ENCODE peak calls at places on chromosomes 2 and 18, in eight cellular contexts. N, V, Y, F, H, J, W and X are unnamed samples.

GRCh38 chr18:79872423-79872822 is 74.7 kb downstream of the KCNG2 start:
- DNase-seq in N (no peak), V (no peak), Y (no peak), F (no peak), H (no peak), J (no peak), W (no peak), X (no peak)

GRCh38 chr2:59195851-59196250 is 954.7 kb upstream of the FANCL start:
- DNase-seq in N (no peak), V (no peak), Y (no peak), F (no peak), H (no peak), J (no peak), W (no peak), X (no peak)

GRCh38 chr2:20781656-20782265 is 41.1 kb downstream of the LDAH start:
- DNase-seq in N (peak; percentile 13), V (peak; percentile 11), Y (peak; percentile 74), F (peak; percentile 19), H (no peak), J (peak; percentile 48), W (peak; percentile 52), X (no peak)

GRCh38 chr2:104939570-104940235 is 85.8 kb downstream of the POU3F3 start:
- DNase-seq in N (no peak), V (no peak), Y (no peak), F (no peak), H (no peak), J (no peak), W (no peak), X (no peak)

GRCh38 chr2:52976132-52976949 is 791.3 kb upstream of the CHAC2 start:
- DNase-seq in N (peak; percentile 22), V (peak; percentile 33), Y (peak; percentile 75), F (peak; percentile 33), H (no peak), J (peak; percentile 4), W (peak; percentile 35), X (no peak)

GRCh38 chr2:207121784-207122183 is 44.0 kb downstream of the KLF7 start:
- DNase-seq in N (no peak), V (peak; percentile 79), Y (no peak), F (no peak), H (peak; percentile 48), J (no peak), W (peak; percentile 60), X (no peak)

GRCh38 chr2:112147796-112148195 is 9.6 kb downstream of the FBLN7 start:
- DNase-seq in N (no peak), V (no peak), Y (no peak), F (no peak), H (no peak), J (no peak), W (no peak), X (no peak)

GRCh38 chr2:120546077-120546864 is 189.4 kb upstream of the GLI2 start:
- DNase-seq in N (no peak), V (peak; percentile 95), Y (no peak), F (no peak), H (no peak), J (no peak), W (peak; percentile 88), X (peak; percentile 90)

GRCh38 chr2:216109962-216110614 is 940 bp downstream of the XRCC5 start:
- DNase-seq in N (no peak), V (peak; percentile 3), Y (peak; percentile 31), F (peak; percentile 28), H (no peak), J (no peak), W (peak; percentile 44), X (no peak)

GRCh38 chr18:77108001-77108692 is 24.4 kb downstream of the MBP start:
- DNase-seq in N (no peak), V (peak; percentile 95), Y (no peak), F (no peak), H (peak; percentile 56), J (no peak), W (peak; percentile 71), X (peak; percentile 63)

GRCh38 chr18:3330622-3331021 is 68.7 kb downstream of the MYL12B start:
- DNase-seq in N (no peak), V (no peak), Y (peak; percentile 61), F (no peak), H (no peak), J (no peak), W (peak; percentile 42), X (no peak)

GRCh38 chr2:49616800-49617199 is 462.5 kb upstream of the FSHR start:
- DNase-seq in N (peak; percentile 20), V (no peak), Y (peak; percentile 75), F (peak; percentile 67), H (no peak), J (no peak), W (peak; percentile 39), X (no peak)

GRCh38 chr2:125684932-125685331 is 971.0 kb upstream of the GYPC start:
- DNase-seq in N (no peak), V (no peak), Y (no peak), F (no peak), H (no peak), J (no peak), W (no peak), X (no peak)

GRCh38 chr2:241111443-241111810 is 9.3 kb upstream of the MTERF4 start:
- DNase-seq in N (no peak), V (no peak), Y (no peak), F (no peak), H (no peak), J (no peak), W (no peak), X (no peak)

GRCh38 chr2:202005272-202005887 is 28.3 kb upstream of the FZD7 start:
- DNase-seq in N (no peak), V (no peak), Y (no peak), F (no peak), H (no peak), J (no peak), W (no peak), X (no peak)

GRCh38 chr18:49008156-49008555 is 57.4 kb upstream of the SMAD7 start:
- DNase-seq in N (no peak), V (no peak), Y (no peak), F (no peak), H (no peak), J (no peak), W (no peak), X (no peak)

DNA sequence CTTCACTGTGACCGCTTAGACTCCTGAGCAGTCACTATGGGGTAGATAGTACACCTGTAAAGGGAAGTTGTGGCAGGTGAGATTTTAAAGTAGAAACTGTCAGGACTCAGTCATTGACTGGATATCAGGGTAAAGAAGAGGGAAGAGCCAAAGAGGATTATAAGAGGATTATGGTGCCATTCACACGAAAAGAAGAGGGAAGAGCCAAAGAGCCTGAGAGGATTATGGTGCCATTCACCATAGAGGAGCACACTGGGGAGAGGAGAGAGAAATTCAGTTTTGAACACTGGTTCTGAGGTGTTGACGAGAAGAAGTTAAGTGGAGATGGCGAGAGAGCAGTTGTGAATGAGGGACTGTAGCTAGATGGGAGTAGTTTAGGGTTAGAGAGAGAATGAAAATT is 16.9 kb upstream of the KCNJ13 start:
- DNase-seq in N (no peak), V (no peak), Y (no peak), F (no peak), H (no peak), J (no peak), W (no peak), X (no peak)
- H3K36me3 ChIP-seq in N (peaks cover 30% of the 10 kb centered on the region), V (peaks cover 43% of the 10 kb centered on the region), Y (peaks cover 32% of the 10 kb centered on the region), F (peaks cover 63% of the 10 kb centered on the region), H (no peaks in the 10 kb centered on the region), J (peaks cover 67% of the 10 kb centered on the region), W (peaks cover 14% of the 10 kb centered on the region), X (peaks cover 2% of the 10 kb centered on the region)

GRCh38 chr2:79876430-79876829 is 363.6 kb downstream of the CTNNA2 start:
- DNase-seq in N (no peak), V (peak; percentile 1), Y (peak; percentile 60), F (peak; percentile 57), H (no peak), J (peak; percentile 30), W (no peak), X (no peak)
- TF ChIP-seq CTCF in N (peak; percentile 80), V (peak; percentile 67), Y (peak; percentile 50), F (no peak), H (no peak), J (peak; percentile 61), W (peak; percentile 15), X (peak; percentile 55)

DNA sequence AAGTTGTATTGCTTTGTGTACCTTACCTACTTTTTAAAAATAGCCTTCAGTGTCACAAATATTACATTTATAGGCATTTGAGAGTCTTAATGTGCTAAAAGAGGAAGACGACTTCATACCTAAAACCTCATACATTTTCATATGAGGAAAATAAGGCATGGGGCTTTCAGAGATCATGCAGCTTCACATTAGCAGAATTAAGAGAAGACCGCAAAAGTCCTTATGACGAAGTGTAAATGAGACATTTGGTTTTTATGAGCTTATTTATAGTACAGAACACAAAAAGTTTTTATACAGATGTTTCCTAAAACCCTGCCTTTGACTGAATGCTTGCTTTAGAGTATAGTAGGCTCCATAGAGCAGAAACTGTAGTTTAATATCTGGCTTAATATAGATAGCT is 10.1 kb upstream of the CCDC138 start:
- DNase-seq in N (no peak), V (no peak), Y (no peak), F (no peak), H (no peak), J (no peak), W (no peak), X (no peak)
- H3K4me3 ChIP-seq in N (no peak overlapping the region), V (no peak overlapping the region), Y (no peak overlapping the region), F (no peak overlapping the region), H (no peak overlapping the region), J (no peak overlapping the region), W (no peak overlapping the region), X (no peak overlapping the region)

GRCh38 chr2:131132729-131133128 is 27.6 kb downstream of the PLEKHB2 start:
- DNase-seq in N (no peak), V (no peak), Y (no peak), F (no peak), H (no peak), J (no peak), W (no peak), X (no peak)
- H3K36me3 ChIP-seq in N (peaks cover 2% of the 10 kb centered on the region), V (peaks cover 33% of the 10 kb centered on the region), Y (peaks cover 15% of the 10 kb centered on the region), F (peaks cover 18% of the 10 kb centered on the region), H (no peaks in the 10 kb centered on the region), J (no peaks in the 10 kb centered on the region), W (peaks cover 8% of the 10 kb centered on the region), X (no peaks in the 10 kb centered on the region)

GRCh38 chr2:9796056-9796792 is 47.0 kb upstream of the TAF1B start:
- DNase-seq in N (no peak), V (no peak), Y (peak; percentile 62), F (peak; percentile 40), H (no peak), J (no peak), W (no peak), X (no peak)
- TF ChIP-seq CTCF in N (no peak), V (peak; percentile 56), Y (peak; percentile 32), F (no peak), H (no peak), J (peak; percentile 32), W (no peak), X (peak; percentile 10)

DNA sequence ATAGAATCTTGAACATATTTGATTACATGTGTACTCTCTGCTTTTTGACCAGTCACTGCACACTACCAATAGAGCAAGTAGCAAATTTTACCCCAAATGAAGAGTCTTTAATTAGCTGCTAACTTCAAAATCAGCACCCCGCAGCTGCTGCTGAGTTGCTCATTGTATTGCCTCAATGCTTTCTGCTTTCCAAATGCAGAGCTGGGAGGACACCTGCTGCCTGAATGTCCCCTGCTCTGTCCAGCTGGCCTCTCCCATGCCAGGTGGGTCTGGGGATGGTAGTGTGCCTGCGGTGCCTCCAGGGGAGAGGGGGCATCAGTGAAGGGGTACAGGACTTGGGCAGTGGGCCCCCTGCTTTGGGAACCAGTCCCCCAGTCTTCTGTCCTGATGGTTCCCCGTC is 184.8 kb downstream of the PRKCE start:
- DNase-seq in N (no peak), V (no peak), Y (peak; percentile 17), F (no peak), H (no peak), J (no peak), W (no peak), X (no peak)
- H3K4me3 ChIP-seq in N (no peak overlapping the region), V (no peak overlapping the region), Y (no peak overlapping the region), F (no peak overlapping the region), H (no peak overlapping the region), J (no peak overlapping the region), W (no peak overlapping the region), X (no peak overlapping the region)